ENCODE peak calls at places on chromosomes 4 and X, in four cellular contexts. B is cardiac muscle cell, A is AG10803, Z is M059J. H is an unnamed sample.

GRCh38 chr4:74133786-74134499 is 24.0 kb upstream of the MTHFD2L start:
- DNase-seq in B (peak), A (peak), Z (peak), H (peak)

GRCh38 chrX:15761564-15762191 is 23.6 kb downstream of the CA5B start:
- DNase-seq in A (peak), Z (peak), B (peak), H (peak)

GRCh38 chrX:56600987-56601386 is 37.6 kb downstream of the UBQLN2 start:
- DNase-seq in Z (no peak), A (no peak), B (no peak), H (no peak)

GRCh38 chr4:106362426-106362825 is 6.2 kb downstream of the GIMD1 start:
- DNase-seq in B (no peak), Z (no peak), A (peak), H (no peak)

GRCh38 chr4:7564242-7564641 is 129.5 kb upstream of the PSAPL1 start:
- DNase-seq in Z (no peak), B (no peak), A (no peak), H (no peak)

GRCh38 chr4:45944000-45944399 is 179.9 kb downstream of the GABRG1 start:
- DNase-seq in A (no peak), Z (no peak), B (peak), H (peak)

GRCh38 chrX:17459008-17459407 is 84.0 kb downstream of the NHS start:
- DNase-seq in A (peak), Z (peak), B (no peak), H (peak)

GRCh38 chr4:1027916-1028240 is 16.5 kb downstream of the FGFRL1 start:
- DNase-seq in B (peak), Z (no peak), A (no peak), H (no peak)

GRCh38 chrX:139738581-139738980 is 30.6 kb upstream of the MCF2 start:
- DNase-seq in Z (peak), A (no peak), B (no peak), H (no peak)

GRCh38 chr4:102449751-102450352 is 51.3 kb upstream of the NFKB1 start:
- DNase-seq in Z (peak), A (peak), B (peak), H (peak)

GRCh38 chr4:13546855-13547562 is 2.7 kb upstream of the NKX3-2 start:
- DNase-seq in B (no peak), A (no peak), Z (peak), H (no peak)

GRCh38 chrX:104427693-104428092 is 138.3 kb upstream of the IL1RAPL2 start:
- DNase-seq in Z (no peak), A (no peak), B (no peak), H (no peak)

GRCh38 chr4:5638976-5639375 is 69.4 kb downstream of the EVC2 start:
- DNase-seq in Z (peak), A (peak), B (no peak), H (no peak)

GRCh38 chr4:15400911-15401671 is 26.7 kb upstream of the C1QTNF7 start:
- DNase-seq in Z (peak), A (peak), B (no peak), H (no peak)

GRCh38 chr4:116531870-116532269 is 553.5 kb downstream of the TRAM1L1 start:
- DNase-seq in Z (no peak), A (no peak), B (no peak), H (no peak)

GRCh38 chrX:1463581-1464281 is 11.0 kb upstream of the ASMTL start:
- DNase-seq in B (no peak), A (no peak), Z (no peak), H (no peak)

GRCh38 chr4:46730075-46730474 is 179.0 kb downstream of the COX7B2 start:
- DNase-seq in Z (no peak), A (no peak), B (no peak), H (no peak)

GRCh38 chr4:90904018-90904417 is 776.8 kb downstream of the CCSER1 start:
- DNase-seq in B (no peak), A (no peak), Z (no peak), H (no peak)

GRCh38 chrX:153306527-153307115 is 14.9 kb downstream of the PNMA6F start:
- DNase-seq in B (no peak), A (no peak), Z (no peak), H (no peak)

GRCh38 chrX:41022579-41022978 is 62.7 kb upstream of the USP9X start:
- DNase-seq in A (peak), B (no peak), Z (peak), H (no peak)

GRCh38 chrX:119503484-119503861 is 35.2 kb downstream of the SLC25A5 start:
- DNase-seq in Z (peak), B (no peak), A (peak), H (peak)

GRCh38 chr4:119785963-119786362 is 157.4 kb upstream of the PDE5A start:
- DNase-seq in B (no peak), A (peak), Z (peak), H (no peak)

GRCh38 chr4:73620115-73620792 is at the start of gene RASSF6:
- DNase-seq in Z (no peak), A (no peak), B (peak), H (no peak)

GRCh38 chr4:7196283-7196651 is 3.9 kb downstream of the SORCS2 start:
- DNase-seq in A (no peak), Z (no peak), B (no peak), H (no peak)

GRCh38 chr4:26060286-26060685 is 146.3 kb downstream of the SMIM20 start:
- DNase-seq in A (no peak), Z (no peak), B (no peak), H (no peak)

GRCh38 chr4:17168571-17168970 is 270.1 kb upstream of the LDB2 start:
- DNase-seq in B (no peak), Z (peak), A (peak), H (no peak)

GRCh38 chr4:123749408-123749807 is 352.8 kb downstream of the SPRY1 start:
- DNase-seq in Z (no peak), B (no peak), A (no peak), H (peak)

GRCh38 chr4:6887591-6888371 is 21.8 kb upstream of the TBC1D14 start:
- DNase-seq in A (no peak), Z (peak), B (peak), H (no peak)

GRCh38 chr4:11286533-11286932 is 142.2 kb downstream of the HS3ST1 start:
- DNase-seq in B (no peak), A (no peak), Z (no peak), H (no peak)

GRCh38 chr4:120785202-120785601 is 137.3 kb downstream of the PRDM5 start:
- DNase-seq in B (no peak), A (no peak), Z (no peak), H (no peak)

GRCh38 chr4:16801356-16801755 is 97.1 kb downstream of the LDB2 start:
- DNase-seq in Z (peak), B (no peak), A (no peak), H (no peak)